ENCODE peak calls at places on chromosomes 2 and 18, in four cellular contexts. One of them, this sample, is unnamed.

GRCh38 chr2:40130251-40130994 is 321.5 kb downstream of the SLC8A1 start:
- DNase-seq in IMR-90: peak; percentile 77
- DNase-seq in esophagus squamous epithelium: no peak
- DNase-seq in Peyer's patch: no peak
- DNase-seq in this sample: peak; percentile 59

GRCh38 chr2:147679664-147680502 is 164.9 kb upstream of the ACVR2A start:
- DNase-seq in IMR-90: peak; percentile 1
- DNase-seq in esophagus squamous epithelium: no peak
- DNase-seq in Peyer's patch: no peak
- DNase-seq in this sample: no peak

GRCh38 chr18:70384181-70384790 is 95.4 kb downstream of the SOCS6 start:
- DNase-seq in IMR-90: peak; percentile 87
- DNase-seq in esophagus squamous epithelium: no peak
- DNase-seq in Peyer's patch: no peak
- DNase-seq in this sample: no peak

GRCh38 chr2:46848446-46848845 is 67.2 kb downstream of the MCFD2 start:
- DNase-seq in IMR-90: no peak
- DNase-seq in esophagus squamous epithelium: no peak
- DNase-seq in Peyer's patch: no peak
- DNase-seq in this sample: no peak

GRCh38 chr2:62263076-62263475 is 67.2 kb downstream of the B3GNT2 start:
- DNase-seq in IMR-90: no peak
- DNase-seq in esophagus squamous epithelium: no peak
- DNase-seq in Peyer's patch: no peak
- DNase-seq in this sample: no peak

GRCh38 chr18:55647331-55647730 is 59.3 kb upstream of the TCF4 start:
- DNase-seq in IMR-90: no peak
- DNase-seq in esophagus squamous epithelium: no peak
- DNase-seq in Peyer's patch: no peak
- DNase-seq in this sample: no peak

GRCh38 chr2:130349174-130349573 is 6.5 kb downstream of the IMP4 start:
- DNase-seq in IMR-90: no peak
- DNase-seq in esophagus squamous epithelium: no peak
- DNase-seq in Peyer's patch: no peak
- DNase-seq in this sample: no peak

GRCh38 chr2:61241266-61241665 is 79.3 kb downstream of the C2orf74 start:
- DNase-seq in IMR-90: no peak
- DNase-seq in esophagus squamous epithelium: no peak
- DNase-seq in Peyer's patch: no peak
- DNase-seq in this sample: no peak

GRCh38 chr2:220966636-220967035 is 605.5 kb downstream of the EPHA4 start:
- DNase-seq in IMR-90: peak; percentile 91
- DNase-seq in esophagus squamous epithelium: no peak
- DNase-seq in Peyer's patch: no peak
- DNase-seq in this sample: no peak

GRCh38 chr2:64654993-64655666 is 1.4 kb upstream of the SERTAD2 start:
- DNase-seq in IMR-90: no peak
- DNase-seq in esophagus squamous epithelium: no peak
- DNase-seq in Peyer's patch: no peak
- DNase-seq in this sample: no peak

GRCh38 chr18:49250819-49251388 is 209.5 kb downstream of the DYM start:
- DNase-seq in IMR-90: peak; percentile 47
- DNase-seq in esophagus squamous epithelium: no peak
- DNase-seq in Peyer's patch: no peak
- DNase-seq in this sample: no peak

GRCh38 chr2:237297421-237298155 is 116.4 kb downstream of the COL6A3 start:
- DNase-seq in IMR-90: peak; percentile 26
- DNase-seq in esophagus squamous epithelium: no peak
- DNase-seq in Peyer's patch: no peak
- DNase-seq in this sample: no peak

GRCh38 chr2:170512271-170512670 is 202.9 kb upstream of the SP5 start:
- DNase-seq in IMR-90: no peak
- DNase-seq in esophagus squamous epithelium: no peak
- DNase-seq in Peyer's patch: no peak
- DNase-seq in this sample: no peak

GRCh38 chr2:158359846-158360245 is 96.7 kb downstream of the CCDC148 start:
- DNase-seq in IMR-90: peak; percentile 59
- DNase-seq in esophagus squamous epithelium: no peak
- DNase-seq in Peyer's patch: no peak
- DNase-seq in this sample: no peak

GRCh38 chr2:183898641-183899040 is 699.7 kb upstream of the ZNF804A start:
- DNase-seq in IMR-90: no peak
- DNase-seq in esophagus squamous epithelium: no peak
- DNase-seq in Peyer's patch: no peak
- DNase-seq in this sample: no peak

GRCh38 chr2:179883407-179883806 is 22.0 kb upstream of the ZNF385B start:
- DNase-seq in IMR-90: no peak
- DNase-seq in esophagus squamous epithelium: no peak
- DNase-seq in Peyer's patch: no peak
- DNase-seq in this sample: no peak

GRCh38 chr2:210195066-210195852 is 24.1 kb upstream of the KANSL1L start:
- DNase-seq in IMR-90: peak; percentile 58
- DNase-seq in esophagus squamous epithelium: no peak
- DNase-seq in Peyer's patch: no peak
- DNase-seq in this sample: no peak

GRCh38 chr2:121095257-121096080 is 189.5 kb downstream of the TFCP2L1 start:
- DNase-seq in IMR-90: peak; percentile 67
- DNase-seq in esophagus squamous epithelium: no peak
- DNase-seq in Peyer's patch: no peak
- DNase-seq in this sample: peak; percentile 59

GRCh38 chr18:59454909-59455727 is 96.1 kb upstream of the LMAN1 start:
- DNase-seq in IMR-90: no peak
- DNase-seq in esophagus squamous epithelium: no peak
- DNase-seq in Peyer's patch: no peak
- DNase-seq in this sample: peak; percentile 69

GRCh38 chr2:30349691-30350090 is 97.4 kb upstream of the LCLAT1 start:
- DNase-seq in IMR-90: no peak
- DNase-seq in esophagus squamous epithelium: no peak
- DNase-seq in Peyer's patch: no peak
- DNase-seq in this sample: no peak

GRCh38 chr2:109239720-109240119 is 110.7 kb downstream of the SH3RF3 start:
- DNase-seq in IMR-90: peak; percentile 83
- DNase-seq in esophagus squamous epithelium: no peak
- DNase-seq in Peyer's patch: no peak
- DNase-seq in this sample: no peak

GRCh38 chr18:57784034-57784815 is 18.9 kb downstream of the ATP8B1 start:
- DNase-seq in IMR-90: peak; percentile 87
- DNase-seq in esophagus squamous epithelium: no peak
- DNase-seq in Peyer's patch: no peak
- DNase-seq in this sample: no peak

GRCh38 chr18:67783215-67783946 is 266.9 kb upstream of the DSEL start:
- DNase-seq in IMR-90: peak; percentile 93
- DNase-seq in esophagus squamous epithelium: no peak
- DNase-seq in Peyer's patch: no peak
- DNase-seq in this sample: no peak

GRCh38 chr18:59265246-59266018 is 7.8 kb downstream of the RAX start:
- DNase-seq in IMR-90: no peak
- DNase-seq in esophagus squamous epithelium: no peak
- DNase-seq in Peyer's patch: no peak
- DNase-seq in this sample: no peak

GRCh38 chr18:49846263-49846662 is 32.9 kb upstream of the ACAA2 start:
- DNase-seq in IMR-90: peak; percentile 35
- DNase-seq in esophagus squamous epithelium: no peak
- DNase-seq in Peyer's patch: no peak
- DNase-seq in this sample: peak; percentile 40

GRCh38 chr2:30679416-30680088 is 127.7 kb downstream of the CAPN13 start:
- DNase-seq in IMR-90: peak; percentile 59
- DNase-seq in esophagus squamous epithelium: no peak
- DNase-seq in Peyer's patch: no peak
- DNase-seq in this sample: no peak

GRCh38 chr18:26003391-26003790 is 87.0 kb downstream of the SS18 start:
- DNase-seq in IMR-90: no peak
- DNase-seq in esophagus squamous epithelium: no peak
- DNase-seq in Peyer's patch: no peak
- DNase-seq in this sample: no peak

GRCh38 chr2:77101796-77102452 is 420.3 kb downstream of the LRRTM4 start:
- DNase-seq in IMR-90: no peak
- DNase-seq in esophagus squamous epithelium: no peak
- DNase-seq in Peyer's patch: no peak
- DNase-seq in this sample: no peak

GRCh38 chr2:23381498-23381897 is 3.5 kb upstream of the KLHL29 start:
- DNase-seq in IMR-90: no peak
- DNase-seq in esophagus squamous epithelium: no peak
- DNase-seq in Peyer's patch: no peak
- DNase-seq in this sample: no peak

GRCh38 chr2:120845281-120845680 is 109.6 kb downstream of the GLI2 start:
- DNase-seq in IMR-90: peak; percentile 13
- DNase-seq in esophagus squamous epithelium: no peak
- DNase-seq in Peyer's patch: no peak
- DNase-seq in this sample: peak; percentile 73

GRCh38 chr18:63683890-63684289 is 18.9 kb upstream of the SERPINB11 start:
- DNase-seq in IMR-90: peak; percentile 15
- DNase-seq in esophagus squamous epithelium: no peak
- DNase-seq in Peyer's patch: no peak
- DNase-seq in this sample: no peak

GRCh38 chr2:213271947-213272346 is 12.3 kb upstream of the SPAG16 start:
- DNase-seq in IMR-90: no peak
- DNase-seq in esophagus squamous epithelium: no peak
- DNase-seq in Peyer's patch: no peak
- DNase-seq in this sample: no peak

GRCh38 chr18:76592981-76593381 is 97.9 kb upstream of the ZNF516 start:
- DNase-seq in IMR-90: peak; percentile 37
- DNase-seq in esophagus squamous epithelium: no peak
- DNase-seq in Peyer's patch: no peak
- DNase-seq in this sample: no peak
- H3K27me3 ChIP-seq in IMR-90: peaks cover 2% of the 10 kb centered on the region
- H3K27me3 ChIP-seq in esophagus squamous epithelium: no peaks in the 10 kb centered on the region
- H3K27me3 ChIP-seq in Peyer's patch: no peaks in the 10 kb centered on the region
- H3K27me3 ChIP-seq in this sample: no peaks in the 10 kb centered on the region

GRCh38 chr2:232876978-232877441 is 6.9 kb downstream of the SNORC start:
- DNase-seq in IMR-90: no peak
- DNase-seq in esophagus squamous epithelium: no peak
- DNase-seq in Peyer's patch: no peak
- DNase-seq in this sample: no peak
- TF ChIP-seq POLR2A in IMR-90: no peak
- TF ChIP-seq POLR2A in esophagus squamous epithelium: no peak
- TF ChIP-seq POLR2A in Peyer's patch: peak; percentile 39
- TF ChIP-seq POLR2A in this sample: no peak

DNA sequence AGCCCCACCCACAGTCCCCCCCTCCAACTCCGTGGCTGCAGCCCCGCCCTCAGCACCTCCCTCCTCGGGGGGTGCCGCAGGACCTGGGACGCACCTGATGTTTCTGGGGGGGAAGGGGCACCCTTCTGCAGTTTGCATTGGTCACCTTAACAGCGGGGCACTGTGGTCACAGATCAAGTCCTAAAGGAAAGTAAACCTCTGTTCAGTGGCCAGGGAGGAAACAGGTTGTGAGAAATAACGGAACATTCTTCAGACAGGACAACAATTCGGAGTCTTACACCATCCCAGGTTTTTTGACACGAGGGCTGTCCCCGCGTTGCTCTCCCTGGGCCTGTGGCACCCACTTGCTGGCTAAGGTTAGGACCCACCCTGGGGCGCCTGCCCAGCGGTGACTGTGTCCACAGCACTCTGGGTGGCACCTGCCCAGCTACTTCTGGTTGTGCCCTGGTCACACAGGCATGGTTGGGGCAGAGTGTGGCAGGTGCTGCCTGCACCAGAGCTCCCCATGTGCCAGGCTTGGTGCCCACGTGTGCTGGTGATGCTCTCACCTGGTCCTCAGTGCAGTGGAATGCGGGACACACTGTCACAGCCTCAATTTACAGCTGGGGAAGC is 93.5 kb upstream of the OTOS start:
- DNase-seq in IMR-90: no peak
- DNase-seq in esophagus squamous epithelium: no peak
- DNase-seq in Peyer's patch: no peak
- DNase-seq in this sample: peak; percentile 19
- H3K27ac ChIP-seq in IMR-90: no peak overlapping the region
- H3K27ac ChIP-seq in esophagus squamous epithelium: peak overlapping the region; percentile 77
- H3K27ac ChIP-seq in Peyer's patch: no peak overlapping the region
- H3K27ac ChIP-seq in this sample: peak overlapping the region; percentile 65

GRCh38 chr2:222055328-222055727 is 243.5 kb downstream of the PAX3 start:
- DNase-seq in IMR-90: no peak
- DNase-seq in esophagus squamous epithelium: no peak
- DNase-seq in Peyer's patch: no peak
- DNase-seq in this sample: no peak
- H3K27me3 ChIP-seq in IMR-90: peaks cover 7% of the 10 kb centered on the region
- H3K27me3 ChIP-seq in esophagus squamous epithelium: no peaks in the 10 kb centered on the region
- H3K27me3 ChIP-seq in Peyer's patch: no peaks in the 10 kb centered on the region
- H3K27me3 ChIP-seq in this sample: peaks cover 66% of the 10 kb centered on the region

GRCh38 chr2:9003616-9004337 is at the start of gene MBOAT2:
- DNase-seq in IMR-90: peak; percentile 89
- DNase-seq in esophagus squamous epithelium: no peak
- DNase-seq in Peyer's patch: peak; percentile 63
- DNase-seq in this sample: peak; percentile 90
- TF ChIP-seq POLR2A in IMR-90: peak; percentile 86
- TF ChIP-seq POLR2A in esophagus squamous epithelium: no peak
- TF ChIP-seq POLR2A in Peyer's patch: peak; percentile 62
- TF ChIP-seq POLR2A in this sample: no peak

DNA sequence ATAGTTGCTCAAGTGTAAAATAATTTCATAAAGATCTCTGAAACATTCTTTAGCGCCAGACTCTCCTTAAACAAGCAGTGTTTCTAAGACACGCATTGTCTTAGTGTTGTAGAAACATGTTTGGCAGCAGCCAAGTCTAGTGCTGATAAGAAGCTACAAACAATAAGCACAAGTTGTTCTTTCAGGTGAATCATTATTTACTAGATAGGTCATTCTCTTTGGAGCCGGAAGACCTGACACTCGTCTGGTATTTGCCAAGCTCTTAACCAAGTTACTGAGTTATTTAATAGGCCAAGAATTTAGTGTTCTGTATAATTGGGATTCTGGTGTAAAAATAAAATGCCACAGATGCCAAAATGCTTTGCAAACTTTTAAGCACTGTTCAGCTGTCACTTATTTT is 852.1 kb downstream of the CPS1 start:
- DNase-seq in IMR-90: no peak
- DNase-seq in esophagus squamous epithelium: no peak
- DNase-seq in Peyer's patch: no peak
- DNase-seq in this sample: no peak
- H3K27ac ChIP-seq in IMR-90: no peak overlapping the region
- H3K27ac ChIP-seq in esophagus squamous epithelium: no peak overlapping the region
- H3K27ac ChIP-seq in Peyer's patch: no peak overlapping the region
- H3K27ac ChIP-seq in this sample: no peak overlapping the region